ENCODE peak calls at places on chromosomes 5 and 9, in five cellular contexts. T is mesendoderm, V is neuronal stem cell, K is mesenchymal stem cell, G is H9. P is an unnamed sample.

GRCh38 chr9:136527131-136527530 is 18.7 kb downstream of the NOTCH1 start:
- DNase-seq in T (no peak), V (no peak), K (no peak), G (no peak), P (no peak)

GRCh38 chr9:70569070-70569772 is 154.8 kb upstream of the KLF9 start:
- DNase-seq in T (no peak), V (no peak), K (peak; percentile 78), G (no peak), P (peak; percentile 59)

GRCh38 chr5:24364711-24365110 is 280.1 kb downstream of the CDH10 start:
- DNase-seq in T (no peak), V (no peak), K (no peak), G (no peak), P (no peak)

GRCh38 chr5:179288101-179288808 is 57.0 kb downstream of the ADAMTS2 start:
- DNase-seq in T (no peak), V (no peak), K (no peak), G (no peak), P (no peak)

GRCh38 chr5:181100121-181101015 is 30.6 kb downstream of the OR2V1 start:
- DNase-seq in T (peak; percentile 46), V (no peak), K (no peak), G (peak; percentile 62), P (no peak)

GRCh38 chr9:109036744-109037680 is 23.7 kb upstream of the CTNNAL1 start:
- DNase-seq in T (no peak), V (no peak), K (peak; percentile 22), G (no peak), P (no peak)

GRCh38 chr5:154191467-154192261 is 1.1 kb downstream of the GALNT10 start:
- DNase-seq in T (no peak), V (no peak), K (peak; percentile 62), G (no peak), P (peak; percentile 59)

GRCh38 chr5:14366763-14367162 is 214.8 kb upstream of the OTULINL start:
- DNase-seq in T (no peak), V (no peak), K (no peak), G (no peak), P (no peak)

GRCh38 chr9:137296214-137297059 is 5.6 kb downstream of the NRARP start:
- DNase-seq in T (no peak), V (no peak), K (peak; percentile 87), G (peak; percentile 45), P (peak; percentile 50)

GRCh38 chr9:19720374-19720773 is 68.5 kb downstream of the SLC24A2 start:
- DNase-seq in T (peak; percentile 51), V (peak; percentile 73), K (peak; percentile 55), G (no peak), P (peak; percentile 39)

GRCh38 chr9:126151031-126151670 is 175.5 kb upstream of the MVB12B start:
- DNase-seq in T (no peak), V (no peak), K (peak; percentile 8), G (peak; percentile 5), P (no peak)

GRCh38 chr9:124835026-124835501 is 18.2 kb upstream of the WDR38 start:
- DNase-seq in T (no peak), V (no peak), K (peak; percentile 81), G (no peak), P (peak; percentile 79)

GRCh38 chr9:137237759-137238726 is 3.0 kb upstream of the TUBB4B start:
- DNase-seq in T (no peak), V (no peak), K (no peak), G (no peak), P (no peak)

GRCh38 chr9:134972140-134972539 is 54.4 kb upstream of the FCN1 start:
- DNase-seq in T (no peak), V (no peak), K (no peak), G (no peak), P (no peak)

GRCh38 chr9:108257387-108257786 is 598.4 kb downstream of the ACTL7B start:
- DNase-seq in T (no peak), V (no peak), K (peak; percentile 40), G (no peak), P (no peak)

GRCh38 chr5:141603912-141604311 is 14.9 kb downstream of the DIAPH1 start:
- DNase-seq in T (peak; percentile 16), V (no peak), K (no peak), G (no peak), P (no peak)
- H4K8ac ChIP-seq in T (no peak overlapping the region), V (no peak overlapping the region), K (peak overlapping the region; percentile 8), G (no peak overlapping the region), P (no peak overlapping the region)

GRCh38 chr5:54743997-54744788 is 226.6 kb downstream of the SNX18 start:
- DNase-seq in T (peak; percentile 78), V (no peak), K (peak; percentile 98), G (no peak), P (peak; percentile 99)

GRCh38 chr5:54743581-54743980 is 226.0 kb downstream of the SNX18 start:
- DNase-seq in T (peak; percentile 72), V (no peak), K (no peak), G (no peak), P (no peak)

GRCh38 chr5:54746777-54747398 is 229.3 kb downstream of the SNX18 start:
- DNase-seq in T (no peak), V (no peak), K (no peak), G (no peak), P (no peak)

GRCh38 chr5:54746346-54746745 is 228.8 kb downstream of the SNX18 start:
- DNase-seq in T (no peak), V (no peak), K (no peak), G (no peak), P (no peak)

GRCh38 chr5:54745599-54745998 is 228.0 kb downstream of the SNX18 start:
- DNase-seq in T (no peak), V (no peak), K (no peak), G (no peak), P (no peak)
- H2AK5ac ChIP-seq in T (no peak overlapping the region), V (no peak overlapping the region), K (no peak overlapping the region), G (no peak overlapping the region), P (peak overlapping the region; percentile 100)

GRCh38 chr5:140401362-140402257 is at the start of gene ANKHD1:
- DNase-seq in T (peak; percentile 100), V (peak; percentile 100), K (peak; percentile 100), G (peak; percentile 100), P (peak; percentile 100)
- H4K8ac ChIP-seq in T (no peak within 1 kb of the TSS), V (peak within 1 kb of the TSS; percentile 95), K (peak within 1 kb of the TSS; percentile 98), G (no peak within 1 kb of the TSS), P (peak within 1 kb of the TSS; percentile 98)

DNA sequence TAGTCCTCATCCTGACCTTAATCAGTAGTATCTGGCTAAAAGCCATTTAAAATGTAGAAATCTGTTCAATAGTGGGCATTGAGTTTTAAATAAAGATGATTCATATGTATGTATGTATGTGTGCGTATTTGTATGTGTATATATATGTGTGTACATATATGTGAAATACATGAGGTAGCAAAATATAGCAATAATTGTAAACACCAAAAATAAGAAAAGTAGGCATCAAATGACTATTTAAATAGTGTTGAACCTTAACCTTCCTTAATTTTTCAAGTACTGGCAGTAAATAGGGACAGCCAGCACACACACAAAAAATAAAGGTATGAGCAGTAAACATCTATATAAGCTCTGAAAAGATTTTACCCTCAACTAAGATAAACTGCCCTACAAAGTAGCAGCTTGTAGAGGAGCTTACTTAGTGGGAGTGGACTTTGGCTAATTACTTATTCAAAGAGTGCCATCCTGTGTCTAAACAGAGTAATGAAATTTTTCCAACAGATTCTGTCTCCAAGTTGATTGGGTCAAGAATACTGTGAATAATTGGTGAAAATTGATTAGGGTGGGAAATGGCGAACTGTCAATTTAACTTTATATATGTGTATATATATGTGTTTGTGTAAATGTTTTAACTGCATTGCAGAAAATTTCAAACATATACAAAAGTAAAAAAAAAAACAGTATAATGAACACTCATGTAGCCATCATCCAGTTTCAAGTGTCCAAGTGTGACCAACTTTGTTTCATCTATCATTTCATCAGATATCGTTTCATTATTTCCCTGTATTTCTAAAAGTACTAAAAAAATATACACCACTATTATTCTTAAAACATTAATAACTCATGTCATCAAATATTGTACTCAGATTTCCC is 2.0 kb upstream of the ADAMTS6 start:
- DNase-seq in T (peak; percentile 79), V (no peak), K (peak; percentile 85), G (no peak), P (peak; percentile 86)
- H2AK5ac ChIP-seq in T (no peak overlapping the region), V (no peak overlapping the region), K (no peak overlapping the region), G (no peak overlapping the region), P (no peak overlapping the region)

P was measured in IMR-90.